ENCODE peak calls at places on chromosomes 4 and X, in six cellular contexts. E is body of pancreas, S is spleen, X is heart right ventricle, H is MG63, R is astrocyte. O is an unnamed sample.

GRCh38 chr4:55598641-55599040 is 6.6 kb upstream of the PDCL2 start:
- DNase-seq in E (no peak), S (no peak), X (no peak), H (no peak), R (no peak), O (no peak)

GRCh38 chr4:91322961-91323360 is 980.8 kb upstream of the GRID2 start:
- DNase-seq in E (no peak), S (no peak), X (no peak), H (no peak), R (no peak), O (no peak)

GRCh38 chr4:133146192-133146573 is 2.9 kb upstream of the PCDH10 start:
- DNase-seq in E (no peak), S (no peak), X (no peak), H (no peak), R (no peak), O (no peak)

GRCh38 chr4:19472669-19473068 is 779.0 kb upstream of the SLIT2 start:
- DNase-seq in E (no peak), S (no peak), X (no peak), H (no peak), R (no peak), O (no peak)

GRCh38 chr4:86496094-86497060 is 97.7 kb upstream of the PTPN13 start:
- DNase-seq in E (peak; percentile 57), S (no peak), X (peak; percentile 11), H (peak; percentile 2), R (no peak), O (no peak)

GRCh38 chrX:37302569-37302968 is 46.6 kb upstream of the PRRG1 start:
- DNase-seq in E (peak; percentile 28), S (no peak), X (no peak), H (no peak), R (no peak), O (no peak)

GRCh38 chr4:35614120-35614519 is 630.2 kb downstream of the ARAP2 start:
- DNase-seq in E (no peak), S (no peak), X (no peak), H (no peak), R (no peak), O (no peak)

GRCh38 chr4:169665039-169665732 is 44.8 kb downstream of the CLCN3 start:
- DNase-seq in E (no peak), S (no peak), X (no peak), H (no peak), R (no peak), O (no peak)

GRCh38 chr4:126888968-126889367 is 743.8 kb upstream of the INTU start:
- DNase-seq in E (no peak), S (no peak), X (no peak), H (no peak), R (peak; percentile 63), O (no peak)

GRCh38 chr4:29390921-29391320 is 1329.2 kb upstream of the PCDH7 start:
- DNase-seq in E (no peak), S (no peak), X (no peak), H (no peak), R (no peak), O (no peak)

GRCh38 chrX:1451676-1452496 is 823 bp downstream of the ASMTL start:
- DNase-seq in E (no peak), S (peak; percentile 87), X (peak; percentile 36), H (no peak), R (no peak), O (peak; percentile 39)

GRCh38 chrX:1455948-1456280 is 3.2 kb upstream of the ASMTL start:
- DNase-seq in E (no peak), S (peak; percentile 10), X (peak; percentile 0), H (no peak), R (no peak), O (peak; percentile 18)

GRCh38 chrX:1453390-1453783 is 678 bp upstream of the ASMTL start:
- DNase-seq in E (no peak), S (peak; percentile 97), X (no peak), H (no peak), R (no peak), O (peak; percentile 78)

GRCh38 chrX:1452497-1453389 is at the start of gene ASMTL:
- DNase-seq in E (peak; percentile 100), S (peak; percentile 100), X (peak; percentile 100), H (peak; percentile 99), R (peak; percentile 89), O (peak; percentile 99)

DNA sequence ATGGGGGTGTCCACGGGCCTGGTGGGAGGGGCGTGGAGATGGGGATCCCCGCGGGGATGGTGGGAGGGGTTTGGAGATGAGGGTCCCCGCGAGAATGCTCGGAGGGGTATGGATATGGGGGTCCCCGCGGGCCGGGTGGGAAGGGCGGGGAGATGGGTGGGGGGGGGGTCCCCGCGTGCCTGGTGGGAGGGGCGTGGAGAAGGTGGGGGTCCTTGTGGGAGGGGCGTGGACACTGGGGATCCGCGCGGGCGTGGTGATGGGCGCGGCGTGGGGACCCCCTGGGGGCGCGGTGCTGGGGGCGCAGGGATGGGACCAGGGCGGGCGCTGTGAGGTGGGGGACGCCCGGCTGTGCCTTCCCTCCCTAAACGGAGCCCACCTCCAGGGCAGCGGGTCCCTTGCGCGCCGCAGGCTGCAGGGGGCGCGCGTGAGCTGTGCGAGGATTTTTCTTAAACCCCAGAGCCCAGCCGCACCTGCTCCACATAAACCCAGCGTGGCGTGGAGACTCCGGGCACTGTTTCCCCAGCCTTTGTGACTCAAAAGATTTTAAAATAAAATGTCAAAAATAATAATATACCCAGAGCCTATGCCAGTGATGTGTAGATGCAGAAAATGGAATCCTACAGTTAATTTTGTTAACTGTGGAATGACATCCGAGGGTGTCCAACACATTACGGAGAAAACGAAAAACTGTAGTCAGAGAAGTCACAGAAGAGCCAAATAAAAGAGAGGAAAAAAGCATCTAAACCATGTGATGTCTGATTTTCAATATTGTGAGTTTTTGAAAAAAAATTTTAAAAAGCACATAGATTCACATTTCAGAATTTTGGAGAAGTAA is 1.5 kb upstream of the ASMTL start:
- DNase-seq in E (peak; percentile 82), S (peak; percentile 97), X (peak; percentile 86), H (peak; percentile 83), R (peak; percentile 31), O (peak; percentile 87)
- H3K4me3 ChIP-seq in E (no peak overlapping the region), S (peak overlapping the region; percentile 96), X (peak overlapping the region; percentile 35), H (peak overlapping the region; percentile 31), R (no peak overlapping the region), O (no peak overlapping the region)

GRCh38 chr4:1055721-1056590 is 44.5 kb downstream of the FGFRL1 start:
- DNase-seq in E (peak; percentile 23), S (peak; percentile 96), X (no peak), H (no peak), R (no peak), O (no peak)
- H3K27me3 ChIP-seq in E (no peaks in the 10 kb centered on the region), S (peaks cover 79% of the 10 kb centered on the region), X (peaks cover 43% of the 10 kb centered on the region), H (no peaks in the 10 kb centered on the region), R (peaks cover 25% of the 10 kb centered on the region), O (no peaks in the 10 kb centered on the region)

GRCh38 chrX:41688835-41689234 is at the start of gene GPR34:
- DNase-seq in E (no peak), S (peak; percentile 70), X (no peak), H (no peak), R (no peak), O (no peak)

GRCh38 chrX:41689711-41690110 is 938 bp downstream of the GPR34 start:
- DNase-seq in E (no peak), S (no peak), X (no peak), H (no peak), R (no peak), O (no peak)

GRCh38 chrX:41686788-41687187 is 2.0 kb upstream of the GPR34 start:
- DNase-seq in E (no peak), S (no peak), X (no peak), H (no peak), R (no peak), O (no peak)

GRCh38 chrX:41684940-41685339 is 3.8 kb upstream of the GPR34 start:
- DNase-seq in E (no peak), S (no peak), X (no peak), H (no peak), R (no peak), O (no peak)

DNA sequence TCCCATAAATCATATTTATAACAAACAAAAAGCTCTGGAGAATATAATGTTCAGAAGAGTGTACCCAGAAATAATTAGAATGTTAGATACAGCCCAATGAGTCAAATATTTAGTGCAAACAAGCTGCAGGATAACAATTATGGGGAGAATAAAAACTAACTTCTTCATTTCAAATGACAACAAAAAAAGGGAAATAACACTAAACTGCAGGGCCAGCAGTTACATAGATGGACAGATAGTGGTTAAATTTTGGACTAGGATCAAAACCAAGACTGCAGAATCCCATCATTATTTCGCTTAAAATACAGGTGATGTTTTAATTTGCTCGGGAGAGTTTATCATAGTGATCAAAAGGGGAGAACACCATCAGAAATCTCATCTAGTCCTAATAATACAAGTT is 619 bp upstream of the GPR34 start:
- DNase-seq in E (no peak), S (no peak), X (no peak), H (no peak), R (no peak), O (no peak)
- H3K4me3 ChIP-seq in E (no peak overlapping the region), S (no peak overlapping the region), X (no peak overlapping the region), H (no peak overlapping the region), R (no peak overlapping the region), O (no peak overlapping the region)

DNA sequence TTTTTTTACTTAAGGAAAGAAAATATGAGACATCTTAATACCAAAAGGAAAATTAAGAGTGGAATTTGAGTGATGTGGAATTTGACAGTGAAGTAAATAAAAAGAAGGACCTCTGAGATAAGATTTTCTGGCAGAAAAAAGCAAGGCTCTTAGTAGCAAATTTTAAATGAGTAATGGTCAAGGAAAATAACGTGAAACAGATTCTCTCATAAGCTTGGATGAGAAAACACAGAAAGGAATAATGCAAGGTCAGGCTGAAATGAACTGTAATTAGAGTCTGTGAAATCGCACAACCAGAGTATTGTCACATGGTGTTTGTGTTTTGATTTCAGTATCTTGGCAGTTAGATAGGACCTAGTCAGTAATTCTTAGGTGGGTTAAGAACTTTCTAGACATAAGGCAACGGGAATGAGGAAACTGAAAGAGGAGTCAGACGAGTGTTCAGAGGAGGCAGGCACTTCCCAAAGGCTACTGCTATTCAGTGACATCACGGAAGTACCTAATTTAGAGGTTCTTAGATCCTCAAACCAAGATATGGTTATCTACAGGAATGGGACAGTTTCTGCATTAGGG is 34.5 kb downstream of the LIMCH1 start:
- DNase-seq in E (no peak), S (no peak), X (no peak), H (no peak), R (no peak), O (no peak)
- H3K27me3 ChIP-seq in E (no peaks in the 10 kb centered on the region), S (no peaks in the 10 kb centered on the region), X (no peaks in the 10 kb centered on the region), H (no peaks in the 10 kb centered on the region), R (no peaks in the 10 kb centered on the region), O (no peaks in the 10 kb centered on the region)

O was measured in lung.